ENCODE peak calls at places on chromosomes 1 and 21, in eight cellular contexts. Q is fibroblast of lung, C is GM12878, U is PC-9, W is mammary epithelial cell, N is HCT116, E is A673, M is endothelial cell of umbilical vein. R is an unnamed sample.

GRCh38 chr1:212186427-212187207 is 98.6 kb upstream of the PPP2R5A start:
- DNase-seq in M (no peak), W (no peak), E (no peak), C (peak), U (no peak), Q (no peak), N (no peak), R (no peak)

GRCh38 chr1:234967121-234967520 is 161.5 kb downstream of the TOMM20 start:
- DNase-seq in N (no peak), W (no peak), U (no peak), C (no peak), M (no peak), E (no peak), Q (no peak), R (no peak)

GRCh38 chr1:93585059-93585966 is 96.3 kb downstream of the BCAR3 start:
- DNase-seq in C (no peak), N (no peak), W (peak), Q (peak), U (peak), M (no peak), E (no peak), R (no peak)

GRCh38 chr1:94063379-94063778 is 57.6 kb downstream of the ABCA4 start:
- DNase-seq in M (peak), N (peak), U (no peak), E (peak), Q (peak), C (no peak), W (no peak), R (no peak)

GRCh38 chr1:145994391-145995120 is 1.8 kb downstream of the TXNIP start:
- DNase-seq in N (no peak), U (no peak), M (no peak), E (no peak), W (no peak), C (no peak), Q (no peak), R (no peak)

GRCh38 chr1:170510163-170510562 is 21.8 kb upstream of the GORAB start:
- DNase-seq in Q (peak), E (no peak), W (no peak), U (no peak), M (no peak), C (no peak), N (no peak), R (no peak)

GRCh38 chr21:29145354-29145782 is 14.9 kb downstream of the MAP3K7CL start:
- DNase-seq in Q (peak), U (no peak), N (no peak), W (peak), E (peak), C (no peak), M (peak), R (peak)

GRCh38 chr1:204616683-204617082 is 68.9 kb downstream of the LRRN2 start:
- DNase-seq in C (no peak), Q (no peak), U (no peak), E (no peak), M (no peak), W (no peak), N (no peak), R (no peak)

GRCh38 chr1:210477328-210477924 is 148.7 kb downstream of the HHAT start:
- DNase-seq in E (no peak), U (peak), Q (peak), N (peak), C (no peak), W (no peak), M (no peak), R (no peak)

GRCh38 chr1:236663934-236664333 is 22.4 kb upstream of the ACTN2 start:
- DNase-seq in W (no peak), C (no peak), E (no peak), M (no peak), U (no peak), Q (no peak), N (no peak), R (no peak)

GRCh38 chr1:2816786-2817185 is 15.3 kb upstream of the TTC34 start:
- DNase-seq in W (no peak), C (no peak), E (no peak), N (no peak), U (no peak), M (no peak), Q (no peak), R (no peak)

GRCh38 chr1:198601936-198602889 is 36.6 kb upstream of the PTPRC start:
- DNase-seq in U (no peak), Q (peak), N (no peak), M (no peak), W (no peak), C (no peak), E (no peak), R (no peak)

GRCh38 chr1:1371354-1371740 is 3.7 kb downstream of the AURKAIP1 start:
- DNase-seq in Q (no peak), U (no peak), C (no peak), M (no peak), W (no peak), N (no peak), E (no peak), R (no peak)

GRCh38 chr1:182784556-182785171 is 4.9 kb upstream of the NPL start:
- DNase-seq in N (peak), Q (peak), M (peak), E (peak), U (no peak), C (no peak), W (peak), R (peak)

GRCh38 chr21:33587792-33588484 is 546 bp downstream of the DONSON start:
- DNase-seq in W (peak), N (no peak), E (peak), M (peak), Q (peak), C (no peak), U (no peak), R (no peak)

GRCh38 chr1:116508090-116508983 is 62.5 kb downstream of the CD58 start:
- DNase-seq in C (no peak), N (no peak), W (no peak), Q (no peak), U (no peak), E (no peak), M (no peak), R (no peak)

GRCh38 chr1:165914136-165914798 is 86.9 kb downstream of the UCK2 start:
- DNase-seq in N (peak), E (peak), C (peak), U (peak), Q (peak), M (peak), W (peak), R (peak)

GRCh38 chr1:245156736-245157505 is 2.1 kb downstream of the KIF26B start:
- DNase-seq in W (peak), U (no peak), M (no peak), Q (peak), E (no peak), N (no peak), C (no peak), R (no peak)

GRCh38 chr1:245154429-245155185 is at the start of gene KIF26B:
- DNase-seq in W (peak), M (peak), U (peak), E (peak), Q (peak), C (no peak), N (no peak), R (no peak)

GRCh38 chr1:245155186-245156040 is 628 bp downstream of the KIF26B start:
- DNase-seq in N (no peak), U (peak), M (peak), W (peak), E (peak), Q (peak), C (no peak), R (no peak)

GRCh38 chr1:245153645-245154428 is 948 bp upstream of the KIF26B start:
- DNase-seq in E (no peak), M (peak), Q (peak), W (peak), N (no peak), C (no peak), U (peak), R (no peak)

DNA sequence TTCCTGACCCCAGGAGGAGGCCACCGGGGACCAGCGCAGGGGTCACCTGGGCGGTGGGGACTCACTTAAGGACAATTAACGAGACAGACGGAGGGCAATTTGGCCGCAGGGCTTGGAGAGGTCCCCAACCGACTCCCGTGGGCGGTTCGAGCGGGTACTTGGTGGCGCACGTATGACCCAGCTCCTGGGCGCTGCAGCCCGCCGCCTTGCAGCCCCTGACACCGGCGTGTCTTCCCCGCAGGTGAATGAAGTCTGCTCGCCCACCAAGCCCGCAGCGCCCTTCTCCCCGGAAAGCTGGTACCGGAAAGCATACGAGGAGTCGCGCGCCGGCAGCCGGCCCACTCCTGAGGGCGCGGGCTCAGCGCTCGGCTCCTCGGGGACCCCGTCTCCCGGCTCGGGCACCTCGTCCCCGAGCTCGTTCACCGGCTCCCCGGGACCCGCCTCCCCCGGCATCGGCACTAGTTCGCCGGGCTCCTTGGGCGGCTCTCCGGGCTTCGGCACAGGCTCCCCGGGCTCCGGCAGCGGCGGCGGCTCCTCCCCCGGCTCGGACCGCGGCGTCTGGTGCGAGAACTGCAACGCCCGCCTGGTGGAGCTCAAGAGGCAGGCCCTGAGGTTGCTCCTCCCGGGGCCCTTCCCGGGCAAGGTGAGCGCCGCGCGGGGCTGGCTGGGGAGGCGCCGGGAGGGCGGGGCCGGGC is 1.4 kb downstream of the KIF26B start:
- DNase-seq in N (peak), Q (peak), E (peak), U (peak), C (no peak), M (peak), W (peak), R (no peak)
- TF ChIP-seq EZH2 in N (no peak), Q (no peak), E (no peak), U (no peak), C (no peak), M (peak), W (no peak), R (no peak)

DNA sequence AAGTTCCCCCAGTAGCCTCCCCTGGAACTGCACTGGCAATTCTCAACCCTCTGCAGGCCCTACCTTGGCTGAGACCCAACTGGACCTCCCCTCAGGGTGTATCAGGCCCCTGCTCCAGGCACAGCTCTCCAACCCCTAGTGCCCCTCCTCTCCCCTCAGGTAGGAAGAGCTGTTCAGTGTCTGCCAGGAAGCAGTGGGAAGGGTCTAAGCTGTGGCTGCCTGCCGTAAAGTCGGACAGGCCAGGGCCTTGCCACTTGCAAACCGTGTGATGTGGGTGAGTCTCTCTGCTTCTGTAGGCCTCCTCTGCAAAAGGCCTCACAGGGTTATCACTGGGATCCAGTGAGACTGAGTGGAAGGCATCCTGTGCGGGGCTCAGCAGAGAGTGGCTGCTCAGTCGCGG is 32.2 kb downstream of the RHBG start:
- DNase-seq in U (no peak), C (no peak), E (no peak), N (no peak), M (no peak), Q (no peak), W (no peak), R (no peak)
- TF ChIP-seq EZH2 in U (no peak), C (no peak), E (no peak), N (no peak), M (no peak), Q (no peak), W (no peak), R (no peak)

GRCh38 chr1:36626435-36626834 is 143.7 kb upstream of the CSF3R start:
- DNase-seq in N (no peak), Q (no peak), C (no peak), W (no peak), E (no peak), U (no peak), M (no peak), R (no peak)

GRCh38 chr1:36624466-36624865 is 141.8 kb upstream of the CSF3R start:
- DNase-seq in Q (no peak), M (no peak), E (no peak), N (no peak), W (no peak), C (no peak), U (no peak), R (no peak)

GRCh38 chr1:36622741-36623648 is 140.3 kb upstream of the CSF3R start:
- DNase-seq in C (no peak), W (no peak), E (no peak), U (no peak), N (no peak), Q (no peak), M (no peak), R (no peak)

GRCh38 chr1:36625959-36626337 is 143.2 kb upstream of the CSF3R start:
- DNase-seq in Q (no peak), N (no peak), C (no peak), E (no peak), M (no peak), U (no peak), W (no peak), R (no peak)

GRCh38 chr1:36625253-36625958 is 142.7 kb upstream of the CSF3R start:
- DNase-seq in N (no peak), U (no peak), E (no peak), W (no peak), C (no peak), Q (no peak), M (no peak), R (no peak)
- TF ChIP-seq EZH2 in N (no peak), U (no peak), E (no peak), W (no peak), C (no peak), Q (no peak), M (no peak), R (no peak)

GRCh38 chr1:147111381-147112130 is 60.7 kb downstream of the PRKAB2 start:
- DNase-seq in W (peak), N (no peak), C (no peak), Q (no peak), U (no peak), M (no peak), E (no peak), R (no peak)

GRCh38 chr1:147115496-147115895 is 56.8 kb downstream of the PRKAB2 start:
- DNase-seq in W (no peak), M (no peak), Q (no peak), C (no peak), N (no peak), U (no peak), E (no peak), R (no peak)

GRCh38 chr1:147117109-147117508 is 55.2 kb downstream of the PRKAB2 start:
- DNase-seq in Q (no peak), N (no peak), E (no peak), M (no peak), C (no peak), U (no peak), W (no peak), R (no peak)
- TF ChIP-seq EZH2 in Q (no peak), N (no peak), E (no peak), M (no peak), C (no peak), U (no peak), W (no peak), R (no peak)

DNA sequence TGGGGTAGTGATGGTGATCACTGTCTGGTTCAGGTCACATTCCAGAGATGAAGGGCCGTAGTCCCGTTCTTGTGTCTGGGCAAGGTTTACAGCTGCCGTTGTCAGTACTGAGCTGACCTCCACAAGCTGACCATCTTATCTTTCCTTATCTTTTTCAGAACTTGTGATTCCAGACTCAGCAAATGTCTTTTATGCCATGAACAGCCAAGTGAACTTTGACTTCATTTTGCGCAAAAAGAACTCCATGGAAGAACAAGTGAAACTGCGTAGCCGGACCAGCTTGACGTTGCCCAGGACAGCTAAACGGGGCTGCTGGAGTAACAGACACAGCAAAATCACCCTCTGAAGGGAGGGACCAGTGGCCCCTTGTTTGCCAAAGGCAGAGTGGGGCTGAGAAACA is 111.6 kb downstream of the COLGALT2 start:
- DNase-seq in N (no peak), M (no peak), W (no peak), U (no peak), C (no peak), E (no peak), Q (no peak), R (no peak)
- TF ChIP-seq EZH2 in N (no peak), M (no peak), W (no peak), U (no peak), C (no peak), E (no peak), Q (no peak), R (no peak)

GRCh38 chr1:53063744-53064515 is 1.9 kb downstream of the PODN start:
- DNase-seq in W (no peak), N (no peak), M (no peak), Q (no peak), C (no peak), E (no peak), U (no peak), R (no peak)

GRCh38 chr1:53061859-53062714 is at the start of gene PODN:
- DNase-seq in Q (peak), W (no peak), C (no peak), N (no peak), U (no peak), M (no peak), E (peak), R (no peak)

GRCh38 chr1:53060580-53060979 is 1.4 kb upstream of the PODN start:
- DNase-seq in C (no peak), E (no peak), W (no peak), M (no peak), U (no peak), N (no peak), Q (peak), R (no peak)

GRCh38 chr1:53061123-53061858 is 722 bp upstream of the PODN start:
- DNase-seq in Q (no peak), M (no peak), N (no peak), U (no peak), C (no peak), E (no peak), W (no peak), R (no peak)

DNA sequence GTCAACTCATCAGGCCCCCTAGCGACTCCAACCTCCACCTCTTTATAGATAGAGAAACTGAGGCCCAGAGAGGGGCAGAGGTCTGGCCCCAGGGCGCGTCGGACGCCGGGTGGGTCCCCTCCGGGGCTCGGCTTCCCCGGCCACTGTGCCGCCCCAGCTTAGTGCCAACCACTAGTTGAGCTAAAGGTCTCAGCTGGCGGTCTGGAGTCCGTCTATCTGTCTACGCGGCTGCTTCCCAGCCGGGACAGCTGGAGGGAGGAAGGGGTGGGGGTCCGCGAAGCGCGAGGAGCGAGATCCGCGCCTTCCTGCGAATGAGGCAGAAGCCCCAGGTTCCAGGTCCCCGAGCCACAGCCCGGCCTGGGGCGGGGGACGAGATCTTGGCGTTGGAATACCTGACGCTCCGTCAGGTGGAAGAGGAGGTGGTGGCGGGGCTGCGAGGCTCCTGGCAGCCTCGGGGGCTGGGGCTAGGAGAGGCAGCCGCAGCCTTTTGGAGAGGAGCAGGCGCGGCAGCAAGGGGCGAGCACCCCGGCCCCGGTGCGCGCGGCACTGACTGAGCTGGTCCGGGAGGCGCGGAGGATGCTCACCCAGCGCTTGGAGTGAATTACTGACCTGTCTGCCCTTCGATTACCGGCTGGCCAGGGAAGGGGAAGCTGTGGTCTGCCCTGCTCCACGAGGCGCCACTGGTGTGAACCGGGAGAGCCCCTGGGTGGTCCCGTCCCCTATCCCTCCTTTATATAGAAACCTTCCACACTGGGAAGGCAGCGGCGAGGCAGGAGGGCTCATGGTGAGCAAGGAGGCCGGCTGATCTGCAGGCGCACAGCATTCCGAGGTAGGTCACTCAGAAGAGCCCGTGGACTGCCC is 948 bp downstream of the PODN start:
- DNase-seq in E (no peak), M (no peak), C (no peak), N (no peak), U (no peak), W (no peak), Q (no peak), R (no peak)
- TF ChIP-seq EZH2 in E (no peak), M (no peak), C (no peak), N (no peak), U (no peak), W (no peak), Q (no peak), R (no peak)

DNA sequence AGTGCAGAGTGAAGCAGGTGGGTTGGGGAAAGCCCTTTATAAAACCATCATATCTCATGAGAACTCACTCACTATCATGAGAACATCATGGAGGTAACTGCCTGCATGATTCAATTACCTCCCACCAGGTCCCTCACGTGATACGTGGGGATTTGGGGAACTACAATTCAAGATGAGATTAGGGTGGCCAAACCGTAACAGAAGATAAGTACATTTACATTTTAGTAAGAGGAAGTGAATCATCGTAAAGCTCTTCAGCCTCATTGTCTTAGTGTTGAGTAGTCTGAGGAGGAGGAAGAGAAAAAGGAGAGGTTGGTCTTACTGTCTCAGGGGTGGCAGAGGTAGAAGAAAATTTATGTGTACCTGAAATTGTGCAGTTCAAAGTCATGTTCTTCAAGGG is 1053.4 kb upstream of the ADGRL4 start:
- DNase-seq in Q (peak), C (no peak), N (no peak), E (peak), W (peak), U (no peak), M (no peak), R (no peak)
- TF ChIP-seq EZH2 in Q (no peak), C (no peak), N (no peak), E (no peak), W (no peak), U (no peak), M (no peak), R (no peak)

GRCh38 chr1:12144236-12144635 is 22.6 kb upstream of the TNFRSF1B start:
- DNase-seq in W (no peak), U (peak), E (no peak), C (no peak), M (no peak), Q (no peak), N (no peak), R (no peak)
- TF ChIP-seq EZH2 in W (no peak), U (no peak), E (no peak), C (no peak), M (no peak), Q (no peak), N (no peak), R (no peak)

R was measured in SK-N-MC.